ENCODE peak calls at places on chromosomes 16 and 17, in six cellular contexts. K is IMR-90, V is NCI-H187 treated with DMSO at 0.1 percent for 48 hours, A is substantia nigra, E is nephron progenitor cell, Y is AG20443. L is an unnamed sample.

GRCh38 chr17:70677783-70678647 is 508.7 kb downstream of the KCNJ2 start:
- DNase-seq in Y (no peak), E (no peak), V (no peak), K (no peak), A (no peak), L (no peak)

GRCh38 chr16:1543085-1543896 is 9.8 kb downstream of the TMEM204 start:
- DNase-seq in K (peak; percentile 76), Y (peak; percentile 60), V (peak; percentile 29), E (peak; percentile 61), A (peak; percentile 46), L (no peak)

GRCh38 chr17:73293480-73293911 is 18.3 kb downstream of the CDC42EP4 start:
- DNase-seq in V (no peak), E (no peak), A (peak; percentile 30), Y (peak; percentile 83), K (peak; percentile 91), L (no peak)

GRCh38 chr17:31525801-31526549 is 134.5 kb downstream of the RAB11FIP4 start:
- DNase-seq in K (no peak), Y (peak; percentile 61), V (no peak), E (no peak), A (no peak), L (no peak)

GRCh38 chr17:31417051-31417792 is 25.7 kb downstream of the RAB11FIP4 start:
- DNase-seq in Y (no peak), E (no peak), K (no peak), V (no peak), A (no peak), L (no peak)

GRCh38 chr17:78568494-78569115 is 8.6 kb downstream of the DNAH17 start:
- DNase-seq in A (no peak), K (peak; percentile 37), Y (no peak), E (no peak), V (no peak), L (no peak)

GRCh38 chr16:67750466-67750865 is 31.4 kb upstream of the GFOD2 start:
- DNase-seq in Y (no peak), K (no peak), V (no peak), E (no peak), A (no peak), L (no peak)

GRCh38 chr16:20369452-20370054 is 17.0 kb upstream of the UMOD start:
- DNase-seq in A (no peak), Y (no peak), E (no peak), K (no peak), V (no peak), L (no peak)

GRCh38 chr16:57169327-57169726 is 16.5 kb downstream of the PSME3IP1 start:
- DNase-seq in V (no peak), A (no peak), Y (no peak), E (no peak), K (peak; percentile 33), L (no peak)

GRCh38 chr17:31758646-31759045 is 100.4 kb downstream of the COPRS start:
- DNase-seq in E (no peak), V (no peak), Y (peak; percentile 28), A (no peak), K (peak; percentile 59), L (no peak)

GRCh38 chr17:9512323-9513168 is 63.1 kb downstream of the STX8 start:
- DNase-seq in E (no peak), Y (no peak), K (peak; percentile 76), V (no peak), A (no peak), L (no peak)

GRCh38 chr17:79945591-79946255 is 89.9 kb downstream of the TBC1D16 start:
- DNase-seq in A (no peak), K (no peak), Y (no peak), E (no peak), V (no peak), L (no peak)

GRCh38 chr16:74743668-74744299 is 30.8 kb downstream of the FA2H start:
- DNase-seq in E (no peak), Y (no peak), A (no peak), V (peak; percentile 60), K (peak; percentile 79), L (peak; percentile 28)

GRCh38 chr16:57462978-57463362 is 491 bp downstream of the POLR2C start:
- DNase-seq in E (no peak), A (no peak), Y (peak; percentile 51), V (no peak), K (no peak), L (no peak)

GRCh38 chr16:81996664-81997529 is 14.4 kb downstream of the SDR42E1 start:
- DNase-seq in A (no peak), Y (peak; percentile 72), K (peak; percentile 57), V (no peak), E (no peak), L (no peak)

GRCh38 chr16:28207425-28207824 is 4.3 kb downstream of the XPO6 start:
- DNase-seq in E (no peak), K (peak; percentile 33), A (no peak), Y (no peak), V (no peak), L (no peak)

GRCh38 chr16:13060932-13061331 is 159.5 kb downstream of the SHISA9 start:
- DNase-seq in A (no peak), K (no peak), Y (no peak), E (no peak), V (no peak), L (no peak)

GRCh38 chr17:4811471-4811870 is 4.5 kb downstream of the PLD2 start:
- DNase-seq in Y (no peak), E (no peak), K (no peak), V (no peak), A (no peak), L (no peak)

GRCh38 chr16:85924675-85925074 is 25.7 kb downstream of the IRF8 start:
- DNase-seq in V (no peak), K (no peak), Y (peak; percentile 40), A (no peak), E (no peak), L (no peak)

GRCh38 chr17:41835800-41836549 is at the start of gene NT5C3B:
- DNase-seq in Y (peak; percentile 97), K (no peak), V (no peak), E (peak; percentile 78), A (peak; percentile 52), L (no peak)

GRCh38 chr17:31740611-31741082 is 118.4 kb downstream of the COPRS start:
- DNase-seq in V (no peak), A (no peak), Y (peak; percentile 90), E (no peak), K (peak; percentile 91), L (no peak)

GRCh38 chr17:70274255-70274654 is 104.9 kb downstream of the KCNJ2 start:
- DNase-seq in A (no peak), V (no peak), E (no peak), Y (no peak), K (no peak), L (no peak)

GRCh38 chr16:55207679-55208294 is 116.2 kb upstream of the IRX6 start:
- DNase-seq in K (no peak), A (no peak), E (no peak), Y (no peak), V (no peak), L (no peak)

GRCh38 chr17:78996781-78997201 is 12.8 kb downstream of the CANT1 start:
- DNase-seq in V (no peak), Y (no peak), E (no peak), K (no peak), A (no peak), L (no peak)

L was measured in NCI-H1048.